ENCODE peak calls at places on chromosome 1, in seven cellular contexts. K is heart right ventricle, J is lung, Z is heart left ventricle, C is MM.1S, E is psoas muscle, D is small intestine. L is an unnamed sample.

GRCh38 chr1:247407180-247407616 is 8.8 kb upstream of the NLRP3 start:
- DNase-seq in K (peak; percentile 27), J (no peak), Z (peak; percentile 42), C (no peak), E (peak; percentile 31), D (peak; percentile 25), L (peak; percentile 55)

GRCh38 chr1:47225430-47226100 is 6.5 kb downstream of the TAL1 start:
- DNase-seq in K (no peak), J (no peak), Z (no peak), C (no peak), E (no peak), D (no peak), L (no peak)

GRCh38 chr1:205680073-205680851 is at the start of gene SLC45A3:
- DNase-seq in K (peak; percentile 48), J (no peak), Z (peak; percentile 36), C (peak; percentile 43), E (peak; percentile 34), D (peak; percentile 44), L (peak; percentile 21)

GRCh38 chr1:74412244-74412643 is 100.2 kb downstream of the LRRC53 start:
- DNase-seq in K (no peak), J (no peak), Z (no peak), C (no peak), E (no peak), D (no peak), L (no peak)

GRCh38 chr1:151970128-151970527 is 23.5 kb downstream of the S100A10 start:
- DNase-seq in K (no peak), J (no peak), Z (no peak), C (no peak), E (no peak), D (no peak), L (no peak)

GRCh38 chr1:167871331-167871730 is 42.6 kb downstream of the ADCY10 start:
- DNase-seq in K (no peak), J (no peak), Z (no peak), C (no peak), E (no peak), D (no peak), L (no peak)

GRCh38 chr1:203342192-203342940 is 8.6 kb downstream of the FMOD start:
- DNase-seq in K (no peak), J (peak; percentile 53), Z (peak; percentile 51), C (peak; percentile 75), E (no peak), D (peak; percentile 87), L (peak; percentile 36)

GRCh38 chr1:209325492-209325891 is 258.0 kb upstream of the CAMK1G start:
- DNase-seq in K (no peak), J (no peak), Z (no peak), C (no peak), E (no peak), D (no peak), L (no peak)

GRCh38 chr1:8789314-8790214 is 27.9 kb downstream of the RERE start:
- DNase-seq in K (no peak), J (peak; percentile 56), Z (no peak), C (no peak), E (no peak), D (no peak), L (no peak)

GRCh38 chr1:153422450-153423068 is 6.2 kb downstream of the S100A7A start:
- DNase-seq in K (peak; percentile 61), J (peak; percentile 66), Z (peak; percentile 59), C (peak; percentile 74), E (peak; percentile 50), D (peak; percentile 61), L (peak; percentile 69)

GRCh38 chr1:29999595-29999994 is 723.8 kb downstream of the MATN1 start:
- DNase-seq in K (no peak), J (peak; percentile 21), Z (no peak), C (no peak), E (no peak), D (no peak), L (no peak)

GRCh38 chr1:224433671-224434446 is 738 bp downstream of the WDR26 start:
- DNase-seq in K (peak; percentile 44), J (peak; percentile 49), Z (peak; percentile 55), C (no peak), E (peak; percentile 44), D (peak; percentile 13), L (peak; percentile 59)

GRCh38 chr1:198858026-198858425 is 219.2 kb downstream of the PTPRC start:
- DNase-seq in K (no peak), J (no peak), Z (no peak), C (no peak), E (no peak), D (no peak), L (no peak)

GRCh38 chr1:224407546-224408293 is 26.9 kb downstream of the WDR26 start:
- DNase-seq in K (no peak), J (no peak), Z (no peak), C (no peak), E (no peak), D (peak; percentile 15), L (no peak)

GRCh38 chr1:116491985-116492811 is 78.6 kb downstream of the CD58 start:
- DNase-seq in K (no peak), J (no peak), Z (no peak), C (no peak), E (no peak), D (no peak), L (no peak)

GRCh38 chr1:100883963-100884362 is 10.7 kb downstream of the EXTL2 start:
- DNase-seq in K (no peak), J (no peak), Z (no peak), C (no peak), E (no peak), D (peak; percentile 42), L (no peak)

GRCh38 chr1:210570116-210570515 is 241.4 kb downstream of the HHAT start:
- DNase-seq in K (no peak), J (no peak), Z (no peak), C (no peak), E (no peak), D (no peak), L (no peak)

GRCh38 chr1:210568631-210569030 is 239.9 kb downstream of the HHAT start:
- DNase-seq in K (no peak), J (no peak), Z (no peak), C (no peak), E (no peak), D (no peak), L (no peak)

DNA sequence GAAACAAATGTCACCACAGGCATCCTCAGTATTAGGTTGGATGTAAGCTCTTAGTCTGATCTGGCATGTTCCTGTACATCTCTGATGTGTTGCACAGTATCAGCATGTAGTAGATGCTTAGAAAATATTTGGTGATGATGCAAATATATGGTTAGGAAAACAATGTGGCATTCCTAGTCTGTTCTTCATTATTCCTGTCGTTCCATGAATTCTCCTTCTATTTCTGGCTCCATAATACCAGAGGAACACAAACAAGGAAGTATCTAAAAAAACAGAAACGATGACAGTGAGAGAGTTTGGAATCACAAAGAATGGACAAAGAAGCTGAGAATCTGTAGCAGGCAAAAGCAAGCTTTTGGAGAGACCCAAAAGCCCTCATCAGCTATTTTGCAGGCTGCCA is 236.6 kb downstream of the HHAT start:
- DNase-seq in K (no peak), J (no peak), Z (no peak), C (no peak), E (no peak), D (no peak), L (no peak)
- H3K27ac ChIP-seq in K (no peak overlapping the region), J (no peak overlapping the region), Z (no peak overlapping the region), C (no peak overlapping the region), E (no peak overlapping the region), D (no peak overlapping the region), L (no peak overlapping the region)

DNA sequence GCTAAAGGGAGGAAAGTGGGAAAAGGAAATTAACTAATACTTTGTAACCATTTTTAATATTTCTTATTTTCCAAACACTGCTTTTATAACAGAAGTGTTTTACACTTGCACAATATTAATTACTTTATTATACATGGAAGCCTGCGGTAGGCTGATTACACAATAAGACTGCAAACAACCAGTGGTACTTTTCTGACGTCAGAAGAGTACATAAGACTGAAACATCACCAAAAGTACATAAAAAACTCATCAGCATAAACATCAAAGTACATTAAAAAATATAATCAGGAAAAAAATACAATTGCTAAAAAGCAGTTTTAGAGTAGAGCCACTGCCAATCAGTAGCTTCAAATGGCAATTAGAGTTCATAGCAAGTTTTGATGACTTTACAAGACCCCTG is 4.6 kb downstream of the ZNF281 start:
- DNase-seq in K (no peak), J (no peak), Z (no peak), C (no peak), E (no peak), D (peak; percentile 21), L (no peak)
- H3K36me3 ChIP-seq in K (peaks cover 46% of the 10 kb centered on the region), J (peaks cover 2% of the 10 kb centered on the region), Z (peaks cover 38% of the 10 kb centered on the region), C (peaks cover 4% of the 10 kb centered on the region), E (peaks cover 24% of the 10 kb centered on the region), D (no peaks in the 10 kb centered on the region), L (no peaks in the 10 kb centered on the region)

GRCh38 chr1:159897962-159898361 is 2.0 kb downstream of the CFAP45 start:
- DNase-seq in K (no peak), J (no peak), Z (no peak), C (no peak), E (no peak), D (no peak), L (no peak)

GRCh38 chr1:159900755-159901335 is 880 bp upstream of the CFAP45 start:
- DNase-seq in K (no peak), J (no peak), Z (no peak), C (no peak), E (no peak), D (no peak), L (no peak)

GRCh38 chr1:159896086-159896930 is 3.7 kb downstream of the CFAP45 start:
- DNase-seq in K (no peak), J (no peak), Z (peak; percentile 41), C (no peak), E (no peak), D (no peak), L (no peak)

GRCh38 chr1:159898527-159898926 is 1.4 kb downstream of the CFAP45 start:
- DNase-seq in K (no peak), J (no peak), Z (no peak), C (no peak), E (no peak), D (no peak), L (no peak)

DNA sequence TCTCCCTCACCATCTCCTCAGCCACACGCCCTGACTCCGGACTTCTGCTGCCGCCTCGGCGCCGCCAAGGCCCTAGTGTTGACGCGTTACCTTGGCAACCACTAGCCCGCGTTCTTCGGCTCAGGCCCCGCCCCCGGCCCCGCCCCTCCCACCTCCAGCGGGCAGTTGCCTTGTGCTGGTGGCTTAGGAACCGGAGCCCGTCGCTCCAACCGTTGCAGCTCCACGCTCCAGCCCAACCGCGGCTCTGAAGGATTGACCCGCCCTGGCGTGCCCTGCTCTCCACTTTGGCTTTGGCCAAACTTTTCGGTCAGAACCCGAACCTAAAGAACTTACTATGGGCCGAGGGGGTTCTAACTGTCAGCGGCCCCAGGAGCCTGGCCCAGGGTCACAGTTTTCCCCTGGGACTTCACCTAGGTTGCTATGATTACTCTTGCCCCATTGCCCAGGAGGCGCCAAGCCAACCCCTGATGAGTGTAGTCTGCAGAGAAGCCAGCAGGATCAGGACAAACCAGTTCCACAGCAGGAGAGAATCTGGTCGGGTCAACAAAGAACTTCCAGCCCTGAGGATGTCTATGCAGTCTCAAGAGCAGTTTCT is at the start of gene CFAP45:
- DNase-seq in K (peak; percentile 84), J (peak; percentile 86), Z (peak; percentile 87), C (no peak), E (peak; percentile 76), D (peak; percentile 91), L (no peak)
- H3K27ac ChIP-seq in K (peak within 1 kb of the TSS; percentile 29), J (peak within 1 kb of the TSS; percentile 85), Z (peak within 1 kb of the TSS; percentile 9), C (no peak within 1 kb of the TSS), E (no peak within 1 kb of the TSS), D (peak within 1 kb of the TSS; percentile 62), L (no peak within 1 kb of the TSS)

DNA sequence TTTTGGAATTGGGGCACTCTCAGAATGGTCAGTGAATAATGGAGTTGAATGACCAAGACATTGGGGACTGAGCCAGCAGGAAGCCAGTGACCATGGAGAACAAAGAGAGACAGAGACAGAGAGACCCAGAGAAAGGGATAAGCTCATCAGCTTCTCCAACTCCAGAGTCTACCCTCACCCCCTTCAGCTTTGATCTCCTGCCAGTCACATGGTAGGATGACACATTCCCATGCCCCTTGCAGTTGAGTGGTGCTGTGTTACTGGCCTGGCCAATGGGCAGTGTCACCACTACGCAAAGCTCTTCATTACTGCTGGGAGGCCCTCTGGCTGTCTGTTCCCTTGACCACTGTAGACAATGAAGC is 643.5 kb downstream of the AJAP1 start:
- DNase-seq in K (no peak), J (no peak), Z (no peak), C (no peak), E (no peak), D (no peak), L (no peak)
- H3K36me3 ChIP-seq in K (no peaks in the 10 kb centered on the region), J (no peaks in the 10 kb centered on the region), Z (no peaks in the 10 kb centered on the region), C (no peaks in the 10 kb centered on the region), E (no peaks in the 10 kb centered on the region), D (no peaks in the 10 kb centered on the region), L (no peaks in the 10 kb centered on the region)

L was measured in naive thymus-derived CD4-positive, alpha-beta T cell.